ENCODE peak calls at places on chromosome 1, in five cellular contexts. Y, E, P, S and Z are unnamed samples.
A peak's percentile ranks its signal among the peaks of the same experiment; 100 is the strongest.

GRCh38 chr1:200977071-200977754 is 46.3 kb downstream of the KIF21B start:
- DNase-seq in Y (no peak), E (no peak), S (no peak), P (no peak), Z (no peak)

GRCh38 chr1:209845405-209845725 is 17.6 kb downstream of the UTP25 start:
- DNase-seq in Y (no peak), E (no peak), S (no peak), P (no peak), Z (no peak)

GRCh38 chr1:57770772-57771171 is 346.9 kb upstream of the DAB1 start:
- DNase-seq in P (peak; percentile 4), E (no peak), Y (no peak), S (no peak), Z (peak; percentile 4)

GRCh38 chr1:19466112-19466561 is 19.2 kb downstream of the CAPZB start:
- DNase-seq in E (no peak), S (no peak), Y (no peak), P (no peak), Z (no peak)

GRCh38 chr1:244163861-244164562 is 112.9 kb downstream of the ZBTB18 start:
- DNase-seq in Y (peak; percentile 27), S (no peak), E (peak; percentile 44), P (peak; percentile 98), Z (peak; percentile 97)

GRCh38 chr1:228429007-228429406 is 12.3 kb upstream of the TRIM17 start:
- DNase-seq in Y (no peak), S (no peak), P (no peak), E (no peak), Z (no peak)

GRCh38 chr1:225926551-225927113 is 2.6 kb upstream of the PYCR2 start:
- DNase-seq in S (no peak), E (no peak), P (peak; percentile 44), Y (no peak), Z (no peak)

GRCh38 chr1:2382621-2383361 is 8.6 kb downstream of the MORN1 start:
- DNase-seq in E (peak; percentile 36), P (no peak), S (no peak), Y (no peak), Z (peak; percentile 54)

GRCh38 chr1:179230251-179230650 is 774 bp upstream of the ABL2 start:
- DNase-seq in E (no peak), Y (no peak), P (peak; percentile 86), S (no peak), Z (peak; percentile 15)

GRCh38 chr1:182735343-182735742 is 51.0 kb upstream of the RGS8 start:
- DNase-seq in S (no peak), P (no peak), E (no peak), Y (no peak), Z (no peak)

DNA sequence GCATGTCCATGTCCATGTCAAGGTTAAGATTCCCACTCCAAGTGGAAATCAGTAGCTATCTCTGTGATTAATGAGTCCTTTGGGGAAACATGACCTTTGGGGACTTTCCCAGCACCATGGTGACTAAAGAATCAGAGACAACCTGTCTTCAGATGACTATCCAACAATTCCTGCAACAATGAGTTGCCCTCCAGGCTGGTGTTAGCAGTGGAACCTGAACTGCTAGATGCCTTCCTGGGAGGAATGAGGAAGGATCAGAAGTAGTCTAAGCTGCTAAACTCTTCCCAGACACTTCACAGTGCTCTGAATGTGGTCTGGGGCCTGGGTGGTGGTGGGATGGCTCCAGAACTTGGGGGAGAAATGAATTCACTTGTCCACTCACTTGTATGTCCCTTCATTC is 6.5 kb downstream of the S100A9 start:
- DNase-seq in Y (no peak), E (no peak), P (no peak), S (no peak), Z (no peak)
- H3K27ac ChIP-seq in Y (no peak overlapping the region), E (no peak overlapping the region), P (no peak overlapping the region), S (no peak overlapping the region), Z (no peak overlapping the region)

DNA sequence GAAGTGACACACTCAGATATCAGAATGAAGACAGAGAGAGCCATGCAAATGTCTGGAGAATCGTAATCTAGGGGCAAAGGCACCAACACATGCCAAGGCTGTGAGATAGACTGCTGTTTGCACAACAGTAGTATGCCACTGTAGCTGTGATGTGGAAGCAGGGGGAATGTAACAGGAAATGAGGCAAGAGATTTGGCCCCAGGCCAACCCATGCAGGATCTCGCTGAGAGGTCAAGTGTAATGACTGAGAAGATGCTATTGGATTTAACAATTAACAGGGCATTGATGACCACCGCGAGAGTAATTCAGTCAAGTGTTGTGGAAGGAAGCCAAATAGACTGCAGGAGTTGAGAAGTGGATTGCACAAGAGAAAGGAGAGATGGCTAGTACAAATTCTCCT is 107.3 kb upstream of the ST6GALNAC5 start:
- DNase-seq in E (peak; percentile 40), Y (no peak), P (peak; percentile 3), S (no peak), Z (no peak)
- H3K9me3 ChIP-seq in E (no peaks in the 10 kb centered on the region), Y (no peaks in the 10 kb centered on the region), P (no peaks in the 10 kb centered on the region), S (no peaks in the 10 kb centered on the region), Z (no peaks in the 10 kb centered on the region)

DNA sequence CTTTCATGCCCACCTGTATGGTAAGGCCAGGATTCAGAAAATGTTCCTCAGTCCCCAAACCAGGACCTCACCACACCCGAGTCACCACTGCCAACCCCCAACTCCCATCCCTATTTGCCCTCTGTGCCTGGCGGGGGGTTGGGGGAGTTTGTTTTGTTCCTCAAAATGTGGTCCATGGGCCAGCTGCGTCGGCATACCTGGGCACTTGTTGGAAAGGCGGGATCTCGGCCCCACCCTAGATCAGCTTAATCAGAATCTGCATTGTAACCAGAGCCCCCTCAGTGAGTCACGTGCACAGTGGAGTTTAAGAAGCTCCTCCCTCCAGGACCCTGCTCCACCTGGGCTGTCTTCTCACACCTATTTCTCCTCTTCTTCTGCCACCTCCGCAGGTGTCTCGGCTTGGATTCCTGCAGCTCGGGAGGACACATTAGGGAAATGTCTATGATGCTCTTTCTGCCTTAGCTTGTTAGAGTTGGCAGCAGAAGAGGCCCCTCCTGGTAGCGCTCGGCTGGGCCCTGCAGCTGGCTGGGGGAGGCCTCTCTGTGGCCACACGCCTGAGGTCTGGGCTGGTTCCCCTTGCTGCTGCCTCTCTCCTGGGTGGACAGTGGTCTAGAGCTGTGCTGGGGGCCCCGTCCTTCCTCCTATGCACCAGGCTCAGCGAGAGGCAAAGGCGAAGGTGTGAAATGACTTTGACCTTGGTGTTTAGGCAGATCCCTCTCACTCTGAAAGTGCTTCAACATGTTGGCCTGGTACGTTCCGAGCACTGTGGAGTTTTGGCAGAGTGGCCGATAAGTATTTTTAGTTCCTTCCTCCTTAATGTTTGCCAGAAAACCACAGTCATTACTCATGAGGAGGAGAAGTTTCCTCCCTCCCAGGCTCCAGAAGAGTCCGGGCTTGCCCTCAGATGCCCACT is 41.8 kb upstream of the CAMTA1 start:
- DNase-seq in S (peak; percentile 82), P (peak; percentile 77), E (peak; percentile 47), Y (peak; percentile 57), Z (peak; percentile 89)
- H3K4me3 ChIP-seq in S (peak overlapping the region; percentile 37), P (no peak overlapping the region), E (no peak overlapping the region), Y (peak overlapping the region; percentile 5), Z (no peak overlapping the region)

DNA sequence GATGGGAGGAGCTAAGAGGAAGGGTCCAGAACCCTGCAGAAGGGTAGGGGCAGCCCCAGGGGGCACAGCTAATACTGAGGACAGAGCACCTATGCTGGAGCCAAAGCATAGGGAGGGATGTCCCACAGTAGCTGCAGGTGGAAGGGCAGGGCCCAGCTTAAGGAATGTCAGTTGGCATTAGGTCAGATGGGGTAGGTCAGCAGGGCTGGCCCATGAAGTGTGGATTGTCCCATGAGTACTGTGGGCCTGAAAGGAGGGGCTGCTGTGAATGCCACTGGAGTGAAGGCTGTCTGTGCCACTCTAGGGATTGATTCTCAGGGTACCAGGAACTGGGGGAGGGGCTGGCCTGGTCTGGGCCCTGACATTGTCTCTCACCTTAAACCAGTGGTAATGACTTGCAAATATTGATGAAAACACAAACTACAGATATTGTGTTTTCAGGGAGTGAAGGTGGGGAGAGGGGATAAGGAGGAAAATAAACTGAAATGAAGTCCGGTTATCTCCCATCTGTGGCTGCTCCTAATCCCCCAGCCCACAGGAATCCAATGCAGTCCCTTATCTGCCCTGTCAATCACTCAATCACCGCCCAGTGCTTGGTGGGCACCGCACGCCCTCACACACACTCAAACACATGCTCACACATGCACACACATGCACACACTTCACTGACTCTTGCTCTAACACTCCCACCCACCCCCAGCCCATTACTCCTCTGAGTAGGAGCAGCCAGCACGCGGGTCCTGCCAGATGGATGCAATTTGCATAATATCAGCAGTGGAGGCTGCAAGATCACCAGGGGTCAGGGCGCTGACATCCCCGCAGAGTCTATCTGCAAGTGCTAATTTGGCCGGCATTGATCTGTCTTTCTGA is 27.8 kb downstream of the DMAP1 start:
- DNase-seq in E (no peak), S (no peak), P (no peak), Y (no peak), Z (no peak)
- H3K27ac ChIP-seq in E (peak overlapping the region; percentile 87), S (peak overlapping the region; percentile 73), P (no peak overlapping the region), Y (peak overlapping the region; percentile 78), Z (peak overlapping the region; percentile 85)

GRCh38 chr1:247228133-247228532 is 27.7 kb upstream of the VN1R5 start:
- DNase-seq in Y (no peak), S (no peak), E (no peak), P (peak; percentile 45), Z (no peak)

GRCh38 chr1:247218252-247218651 is 37.6 kb upstream of the VN1R5 start:
- DNase-seq in P (no peak), S (no peak), E (no peak), Y (no peak), Z (no peak)

GRCh38 chr1:247224822-247225221 is 31.1 kb upstream of the VN1R5 start:
- DNase-seq in Y (no peak), P (no peak), S (no peak), E (no peak), Z (no peak)

GRCh38 chr1:247222840-247223239 is 33.0 kb upstream of the VN1R5 start:
- DNase-seq in Y (no peak), E (no peak), S (no peak), P (no peak), Z (no peak)
- H3K9me3 ChIP-seq in Y (peaks cover 11% of the 10 kb centered on the region), E (no peaks in the 10 kb centered on the region), S (no peaks in the 10 kb centered on the region), P (no peaks in the 10 kb centered on the region), Z (no peaks in the 10 kb centered on the region)

DNA sequence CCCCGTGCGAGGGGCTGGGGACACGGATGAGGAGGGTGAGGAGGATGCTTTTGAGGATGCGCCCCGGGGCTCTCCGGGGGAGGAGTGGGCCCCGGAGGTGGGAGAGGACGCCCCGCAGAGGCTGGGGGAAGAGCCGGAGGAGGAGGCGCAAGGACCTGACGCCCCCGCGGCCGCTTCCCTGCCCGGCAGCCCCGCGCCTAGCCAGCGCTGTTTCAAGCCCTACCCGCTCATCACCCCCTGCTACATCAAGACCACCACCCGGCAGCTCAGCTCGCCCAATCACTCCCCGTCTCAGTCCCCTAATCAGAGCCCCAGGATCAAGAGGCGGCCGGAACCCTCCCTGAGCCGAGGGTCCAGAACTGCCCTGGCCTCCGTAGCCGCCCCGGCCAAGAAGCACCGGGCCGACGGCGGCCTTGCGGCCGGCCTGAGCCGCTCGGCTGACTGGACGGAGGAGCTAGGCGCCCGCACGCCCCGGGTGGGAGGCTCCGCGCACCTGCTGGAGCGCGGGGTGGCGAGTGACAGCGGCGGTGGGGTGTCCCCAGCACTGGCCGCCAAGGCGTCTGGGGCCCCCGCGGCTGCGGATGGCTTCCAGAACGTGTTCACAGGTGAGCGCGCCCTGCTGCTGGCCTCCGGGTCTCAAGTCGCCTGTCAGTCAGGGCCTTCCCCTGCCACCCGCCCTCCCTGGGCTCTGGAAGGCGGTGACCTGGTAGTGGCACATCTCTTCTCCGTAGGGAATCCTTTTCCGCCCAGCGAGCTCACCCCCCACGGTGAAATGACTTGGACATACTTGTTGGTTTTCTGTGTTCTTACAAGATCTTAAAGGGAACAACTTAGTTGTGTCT is 1.7 kb downstream of the FMN2 start:
- DNase-seq in Y (no peak), E (no peak), S (no peak), P (no peak), Z (peak; percentile 39)
- H3K4me3 ChIP-seq in Y (peak overlapping the region; percentile 47), E (peak overlapping the region; percentile 43), S (peak overlapping the region; percentile 41), P (peak overlapping the region; percentile 89), Z (peak overlapping the region; percentile 48)

DNA sequence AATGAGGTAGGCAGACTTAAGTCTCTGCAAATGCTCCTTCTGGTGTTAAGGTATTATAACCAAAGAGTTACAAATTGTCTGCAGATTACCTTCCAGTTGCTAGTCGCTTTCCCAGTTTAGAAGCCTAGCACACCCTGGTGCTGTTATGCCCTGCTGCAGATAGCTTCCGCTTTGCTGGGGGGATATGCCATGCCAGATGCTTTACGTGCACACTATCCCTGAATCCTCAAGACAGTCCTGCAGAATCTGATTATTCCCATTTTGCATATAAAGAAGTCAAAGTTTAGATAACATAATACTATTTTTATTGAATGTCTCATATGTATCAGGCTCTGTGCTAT is 166.5 kb downstream of the DHRS3 start:
- DNase-seq in S (no peak), P (no peak), E (no peak), Y (no peak), Z (no peak)
- H3K27ac ChIP-seq in S (peak overlapping the region; percentile 78), P (no peak overlapping the region), E (peak overlapping the region; percentile 59), Y (peak overlapping the region; percentile 74), Z (no peak overlapping the region)